ENCODE peak calls at places on chromosomes 4 and X, in four cellular contexts. B is HCT116, S is K562, O is H1. I is an unnamed sample.

GRCh38 chr4:15037923-15038541 is 35.8 kb downstream of the CPEB2 start:
- DNase-seq in B (no peak), S (no peak), O (no peak), I (no peak)

GRCh38 chr4:189084671-189085070 is 856.0 kb upstream of the FRG1 start:
- DNase-seq in O (no peak), B (peak), S (no peak), I (no peak)

GRCh38 chrX:97039363-97040029 is 155.8 kb downstream of the RPA4 start:
- DNase-seq in S (no peak), O (no peak), B (no peak), I (peak)

GRCh38 chrX:19660604-19661003 is 145.3 kb upstream of the MAP3K15 start:
- DNase-seq in B (no peak), S (no peak), O (no peak), I (no peak)

GRCh38 chrX:46649421-46650260 is 76.1 kb downstream of the CHST7 start:
- DNase-seq in O (peak), S (no peak), B (no peak), I (no peak)

GRCh38 chrX:103170216-103170615 is 44.7 kb upstream of the BEX4 start:
- DNase-seq in O (no peak), B (no peak), S (no peak), I (no peak)

GRCh38 chrX:41085883-41086626 is 810 bp downstream of the USP9X start:
- DNase-seq in B (no peak), O (no peak), S (no peak), I (no peak)

GRCh38 chr4:5808081-5808741 is 84.7 kb downstream of the CRMP1 start:
- DNase-seq in B (no peak), S (no peak), O (no peak), I (no peak)

GRCh38 chr4:156999175-156999517 is 27.5 kb upstream of the PDGFC start:
- DNase-seq in B (peak), S (no peak), O (no peak), I (no peak)

GRCh38 chrX:107716816-107717700 is 58.5 kb downstream of the TSC22D3 start:
- DNase-seq in O (no peak), S (no peak), B (peak), I (peak)

GRCh38 chr4:88021824-88022223 is 14.4 kb downstream of the PKD2 start:
- DNase-seq in S (no peak), B (no peak), O (no peak), I (no peak)

GRCh38 chr4:168449740-168450442 is 30.4 kb downstream of the DDX60L start:
- DNase-seq in S (no peak), B (no peak), O (no peak), I (no peak)

GRCh38 chrX:15973299-15973698 is 118.7 kb upstream of the AP1S2 start:
- DNase-seq in S (peak), O (peak), B (peak), I (peak)
- TF ChIP-seq EGR1 in S (no peak), O (no peak), B (no peak), I (no peak)

GRCh38 chr4:173214661-173215060 is 46.0 kb downstream of the GALNT7 start:
- DNase-seq in B (no peak), S (no peak), O (no peak), I (no peak)

GRCh38 chr4:173214231-173214630 is 45.6 kb downstream of the GALNT7 start:
- DNase-seq in B (no peak), O (no peak), S (peak), I (no peak)

GRCh38 chr4:173217075-173217474 is 48.5 kb downstream of the GALNT7 start:
- DNase-seq in S (no peak), O (no peak), B (no peak), I (no peak)

GRCh38 chr4:173217727-173218126 is 49.1 kb downstream of the GALNT7 start:
- DNase-seq in S (peak), B (no peak), O (no peak), I (no peak)

DNA sequence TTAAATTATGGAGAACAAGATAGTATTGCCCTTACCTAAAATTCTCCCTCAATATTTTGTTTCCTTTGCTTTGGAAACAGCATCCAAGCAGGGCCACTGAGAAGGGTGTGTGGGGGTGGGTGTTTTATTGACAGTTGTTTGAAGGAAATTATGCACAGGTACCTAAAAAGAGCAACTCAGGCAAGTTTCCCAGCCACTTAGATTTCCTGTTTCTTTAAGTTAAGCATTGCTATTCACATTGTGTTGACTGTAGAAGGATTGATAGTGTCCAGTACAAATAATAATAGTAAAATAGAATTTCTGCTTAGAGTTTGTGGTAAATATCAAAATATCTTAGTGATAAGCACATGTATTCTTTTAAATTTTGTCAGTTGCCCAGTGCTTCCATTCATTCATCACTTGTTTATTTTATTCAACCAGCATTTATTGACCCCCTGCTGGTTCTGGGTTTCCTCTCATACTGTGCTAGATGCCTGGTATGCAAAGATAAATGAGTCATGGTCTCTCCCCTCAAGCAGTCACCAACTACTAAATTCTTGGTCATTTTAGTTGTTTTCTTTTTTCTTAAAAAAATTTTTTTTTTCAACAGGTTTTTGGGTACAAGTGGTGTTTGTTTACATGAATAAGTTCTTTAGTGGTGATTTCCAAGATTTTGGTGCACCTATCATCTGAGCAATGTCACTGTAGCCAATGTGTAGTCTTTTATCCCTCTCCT is 50.0 kb downstream of the GALNT7 start:
- DNase-seq in O (no peak), S (peak), B (peak), I (no peak)
- TF ChIP-seq EGR1 in O (no peak), S (peak), B (peak), I (no peak)

DNA sequence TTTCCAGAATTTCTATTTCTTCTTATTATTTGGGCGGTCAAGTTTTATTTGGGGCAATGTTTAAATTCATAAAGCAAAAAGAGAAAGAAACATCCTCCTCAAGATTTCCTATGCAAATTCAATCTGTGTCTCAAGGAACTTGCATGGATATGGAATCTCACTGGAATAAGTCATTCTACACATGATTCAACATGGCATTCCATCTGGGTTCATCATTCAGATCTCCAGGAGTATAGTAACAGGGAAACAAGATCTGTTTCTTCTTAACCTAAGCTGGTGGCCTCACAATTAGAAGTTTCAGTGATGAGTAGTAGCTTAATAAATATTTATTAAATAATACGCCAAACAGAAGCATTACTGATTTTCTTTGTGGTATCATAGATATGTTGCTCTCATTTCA is 19.8 kb downstream of the KLHL34 start:
- DNase-seq in S (no peak), B (no peak), O (no peak), I (no peak)
- TF ChIP-seq EGR1 in S (no peak), B (no peak), O (no peak), I (no peak)

DNA sequence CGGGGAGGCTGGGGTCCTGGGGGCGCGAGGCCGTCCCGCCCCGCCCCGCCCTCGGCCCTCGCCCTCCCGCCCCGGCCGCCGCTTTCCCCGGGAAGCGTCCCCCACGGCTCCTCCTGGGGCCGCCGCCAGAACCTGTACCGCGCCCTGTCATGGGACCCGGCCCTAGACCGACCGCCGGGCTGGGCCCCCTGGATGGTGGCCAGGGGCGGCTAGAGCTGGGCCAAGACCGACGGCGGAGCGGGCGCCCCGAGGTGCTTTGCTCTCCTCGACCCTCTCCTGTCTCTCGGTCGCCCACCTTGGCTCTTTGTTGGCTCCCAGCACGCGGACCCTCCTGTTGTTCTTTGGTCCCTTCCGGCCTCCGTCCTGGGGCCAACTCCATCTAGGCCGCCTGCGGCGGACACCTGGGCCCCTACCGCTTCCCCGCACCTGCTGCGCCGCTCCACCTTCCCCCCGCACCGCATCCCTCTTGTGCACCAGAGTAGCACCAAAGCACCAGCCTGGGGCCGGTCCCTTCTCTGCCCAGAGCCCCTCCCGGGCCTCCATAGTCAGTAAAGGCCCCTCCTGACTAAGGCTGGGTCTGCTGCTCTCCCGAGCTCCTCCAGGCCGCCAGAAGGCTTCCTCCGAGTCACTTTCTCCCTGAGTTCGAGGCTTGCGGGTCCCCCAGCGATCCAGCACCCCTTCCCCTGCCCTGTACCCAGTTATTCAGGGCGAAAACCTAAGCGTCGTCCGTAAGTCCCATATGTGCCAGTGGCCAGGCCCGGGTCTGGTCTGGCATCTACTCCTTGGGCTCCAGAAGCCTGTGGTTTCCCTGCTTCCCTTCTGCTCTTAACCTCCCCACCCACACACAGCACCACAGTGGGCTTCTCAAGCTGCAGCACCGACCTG is 587 bp downstream of the TACC3 start:
- DNase-seq in O (no peak), B (no peak), S (peak), I (no peak)
- TF ChIP-seq EGR1 in O (no peak), B (no peak), S (peak), I (no peak)

GRCh38 chr4:125801373-125801772 is 486.6 kb downstream of the FAT4 start:
- DNase-seq in B (no peak), O (no peak), S (no peak), I (no peak)
- TF ChIP-seq EGR1 in B (no peak), O (no peak), S (no peak), I (no peak)

I was measured in GM12878.